ENCODE peak calls at places on chromosomes 5 and 9, in nine cellular contexts. One of them, this sample, is unnamed.

GRCh38 chr5:88507261-88507660 is 238.6 kb upstream of the TMEM161B start:
- DNase-seq in A673: no peak
- DNase-seq in left ventricle myocardium inferior: no peak
- DNase-seq in suprapubic skin: no peak
- DNase-seq in fibroblast of pulmonary artery: no peak
- DNase-seq in upper lobe of right lung: no peak
- DNase-seq in GM12865: no peak
- DNase-seq in AG10803: no peak
- DNase-seq in lung: no peak
- DNase-seq in this sample: no peak

GRCh38 chr9:6096821-6097220 is 81.4 kb upstream of the RANBP6 start:
- DNase-seq in AG10803: peak
- DNase-seq in A673: no peak
- DNase-seq in suprapubic skin: no peak
- DNase-seq in fibroblast of pulmonary artery: peak
- DNase-seq in lung: no peak
- DNase-seq in upper lobe of right lung: no peak
- DNase-seq in GM12865: peak
- DNase-seq in left ventricle myocardium inferior: no peak
- DNase-seq in this sample: peak

GRCh38 chr5:81949479-81949878 is 22.3 kb upstream of the ATG10 start:
- DNase-seq in GM12865: no peak
- DNase-seq in A673: no peak
- DNase-seq in AG10803: no peak
- DNase-seq in upper lobe of right lung: no peak
- DNase-seq in fibroblast of pulmonary artery: no peak
- DNase-seq in suprapubic skin: no peak
- DNase-seq in lung: no peak
- DNase-seq in left ventricle myocardium inferior: no peak
- DNase-seq in this sample: no peak

GRCh38 chr9:137396227-137396626 is 26.7 kb downstream of the EXD3 start:
- DNase-seq in lung: no peak
- DNase-seq in suprapubic skin: no peak
- DNase-seq in left ventricle myocardium inferior: no peak
- DNase-seq in GM12865: no peak
- DNase-seq in AG10803: peak
- DNase-seq in fibroblast of pulmonary artery: peak
- DNase-seq in upper lobe of right lung: no peak
- DNase-seq in A673: no peak
- DNase-seq in this sample: no peak

GRCh38 chr9:102185962-102186361 is 447.5 kb upstream of the GRIN3A start:
- DNase-seq in GM12865: no peak
- DNase-seq in lung: no peak
- DNase-seq in AG10803: no peak
- DNase-seq in left ventricle myocardium inferior: no peak
- DNase-seq in fibroblast of pulmonary artery: no peak
- DNase-seq in A673: no peak
- DNase-seq in upper lobe of right lung: no peak
- DNase-seq in suprapubic skin: no peak
- DNase-seq in this sample: no peak

GRCh38 chr5:87411586-87412416 is 929 bp downstream of the CCNH start:
- DNase-seq in left ventricle myocardium inferior: no peak
- DNase-seq in A673: peak
- DNase-seq in AG10803: peak
- DNase-seq in lung: no peak
- DNase-seq in upper lobe of right lung: no peak
- DNase-seq in suprapubic skin: no peak
- DNase-seq in fibroblast of pulmonary artery: peak
- DNase-seq in GM12865: peak
- DNase-seq in this sample: no peak

GRCh38 chr5:74316064-74316586 is 324.4 kb downstream of the ENC1 start:
- DNase-seq in upper lobe of right lung: no peak
- DNase-seq in suprapubic skin: no peak
- DNase-seq in A673: peak
- DNase-seq in lung: peak
- DNase-seq in left ventricle myocardium inferior: no peak
- DNase-seq in AG10803: peak
- DNase-seq in GM12865: peak
- DNase-seq in fibroblast of pulmonary artery: peak
- DNase-seq in this sample: no peak

GRCh38 chr5:110092955-110093785 is 403.4 kb downstream of the MAN2A1 start:
- DNase-seq in A673: no peak
- DNase-seq in upper lobe of right lung: no peak
- DNase-seq in lung: no peak
- DNase-seq in left ventricle myocardium inferior: no peak
- DNase-seq in fibroblast of pulmonary artery: no peak
- DNase-seq in AG10803: no peak
- DNase-seq in suprapubic skin: no peak
- DNase-seq in GM12865: no peak
- DNase-seq in this sample: no peak

GRCh38 chr5:176658007-176658599 is 10.8 kb downstream of the TSPAN17 start:
- DNase-seq in lung: peak
- DNase-seq in suprapubic skin: no peak
- DNase-seq in fibroblast of pulmonary artery: peak
- DNase-seq in upper lobe of right lung: peak
- DNase-seq in AG10803: peak
- DNase-seq in left ventricle myocardium inferior: peak
- DNase-seq in A673: peak
- DNase-seq in GM12865: peak
- DNase-seq in this sample: peak

GRCh38 chr9:132597073-132597775 is 14.8 kb downstream of the BARHL1 start:
- DNase-seq in left ventricle myocardium inferior: peak
- DNase-seq in upper lobe of right lung: no peak
- DNase-seq in A673: no peak
- DNase-seq in fibroblast of pulmonary artery: no peak
- DNase-seq in suprapubic skin: no peak
- DNase-seq in AG10803: no peak
- DNase-seq in lung: no peak
- DNase-seq in GM12865: no peak
- DNase-seq in this sample: no peak

GRCh38 chr9:115884846-115885245 is 268.7 kb upstream of the PAPPA start:
- DNase-seq in upper lobe of right lung: no peak
- DNase-seq in GM12865: no peak
- DNase-seq in suprapubic skin: no peak
- DNase-seq in fibroblast of pulmonary artery: no peak
- DNase-seq in left ventricle myocardium inferior: no peak
- DNase-seq in A673: no peak
- DNase-seq in AG10803: peak
- DNase-seq in lung: no peak
- DNase-seq in this sample: no peak

GRCh38 chr5:56649569-56649968 is 165.8 kb upstream of the MAP3K1 start:
- DNase-seq in upper lobe of right lung: no peak
- DNase-seq in A673: peak
- DNase-seq in lung: no peak
- DNase-seq in left ventricle myocardium inferior: peak
- DNase-seq in fibroblast of pulmonary artery: peak
- DNase-seq in GM12865: no peak
- DNase-seq in suprapubic skin: no peak
- DNase-seq in AG10803: peak
- DNase-seq in this sample: no peak

GRCh38 chr9:70081120-70081495 is 37.5 kb downstream of the MAMDC2 start:
- DNase-seq in left ventricle myocardium inferior: no peak
- DNase-seq in upper lobe of right lung: no peak
- DNase-seq in lung: no peak
- DNase-seq in A673: no peak
- DNase-seq in GM12865: no peak
- DNase-seq in fibroblast of pulmonary artery: no peak
- DNase-seq in suprapubic skin: no peak
- DNase-seq in AG10803: no peak
- DNase-seq in this sample: no peak

GRCh38 chr5:82319192-82319591 is 41.0 kb upstream of the RPS23 start:
- DNase-seq in A673: no peak
- DNase-seq in lung: no peak
- DNase-seq in fibroblast of pulmonary artery: no peak
- DNase-seq in GM12865: no peak
- DNase-seq in AG10803: no peak
- DNase-seq in suprapubic skin: no peak
- DNase-seq in left ventricle myocardium inferior: no peak
- DNase-seq in upper lobe of right lung: no peak
- DNase-seq in this sample: no peak

GRCh38 chr9:108756746-108757490 is 98.9 kb downstream of the ACTL7B start:
- DNase-seq in AG10803: no peak
- DNase-seq in fibroblast of pulmonary artery: no peak
- DNase-seq in upper lobe of right lung: no peak
- DNase-seq in GM12865: no peak
- DNase-seq in left ventricle myocardium inferior: no peak
- DNase-seq in lung: peak
- DNase-seq in suprapubic skin: no peak
- DNase-seq in A673: peak
- DNase-seq in this sample: no peak
- TF ChIP-seq CTCF in AG10803: no peak
- TF ChIP-seq CTCF in fibroblast of pulmonary artery: peak
- TF ChIP-seq CTCF in upper lobe of right lung: no peak
- TF ChIP-seq CTCF in GM12865: no peak
- TF ChIP-seq CTCF in left ventricle myocardium inferior: no peak
- TF ChIP-seq CTCF in lung: no peak
- TF ChIP-seq CTCF in suprapubic skin: peak
- TF ChIP-seq CTCF in A673: peak
- TF ChIP-seq CTCF in this sample: no peak

GRCh38 chr9:121560921-121561320 is 61.3 kb upstream of the GGTA1 start:
- DNase-seq in GM12865: no peak
- DNase-seq in suprapubic skin: no peak
- DNase-seq in left ventricle myocardium inferior: no peak
- DNase-seq in upper lobe of right lung: no peak
- DNase-seq in AG10803: no peak
- DNase-seq in fibroblast of pulmonary artery: no peak
- DNase-seq in A673: no peak
- DNase-seq in lung: no peak
- DNase-seq in this sample: no peak

GRCh38 chr9:121563425-121563824 is 63.8 kb upstream of the GGTA1 start:
- DNase-seq in suprapubic skin: no peak
- DNase-seq in lung: no peak
- DNase-seq in fibroblast of pulmonary artery: no peak
- DNase-seq in left ventricle myocardium inferior: no peak
- DNase-seq in GM12865: no peak
- DNase-seq in upper lobe of right lung: no peak
- DNase-seq in A673: no peak
- DNase-seq in AG10803: no peak
- DNase-seq in this sample: no peak

GRCh38 chr9:121563881-121564460 is 64.3 kb upstream of the GGTA1 start:
- DNase-seq in A673: no peak
- DNase-seq in GM12865: no peak
- DNase-seq in lung: no peak
- DNase-seq in suprapubic skin: no peak
- DNase-seq in upper lobe of right lung: no peak
- DNase-seq in AG10803: no peak
- DNase-seq in fibroblast of pulmonary artery: no peak
- DNase-seq in left ventricle myocardium inferior: no peak
- DNase-seq in this sample: no peak

GRCh38 chr9:121562261-121562780 is 62.7 kb upstream of the GGTA1 start:
- DNase-seq in fibroblast of pulmonary artery: no peak
- DNase-seq in A673: no peak
- DNase-seq in AG10803: no peak
- DNase-seq in GM12865: no peak
- DNase-seq in left ventricle myocardium inferior: no peak
- DNase-seq in upper lobe of right lung: no peak
- DNase-seq in lung: no peak
- DNase-seq in suprapubic skin: no peak
- DNase-seq in this sample: no peak

DNA sequence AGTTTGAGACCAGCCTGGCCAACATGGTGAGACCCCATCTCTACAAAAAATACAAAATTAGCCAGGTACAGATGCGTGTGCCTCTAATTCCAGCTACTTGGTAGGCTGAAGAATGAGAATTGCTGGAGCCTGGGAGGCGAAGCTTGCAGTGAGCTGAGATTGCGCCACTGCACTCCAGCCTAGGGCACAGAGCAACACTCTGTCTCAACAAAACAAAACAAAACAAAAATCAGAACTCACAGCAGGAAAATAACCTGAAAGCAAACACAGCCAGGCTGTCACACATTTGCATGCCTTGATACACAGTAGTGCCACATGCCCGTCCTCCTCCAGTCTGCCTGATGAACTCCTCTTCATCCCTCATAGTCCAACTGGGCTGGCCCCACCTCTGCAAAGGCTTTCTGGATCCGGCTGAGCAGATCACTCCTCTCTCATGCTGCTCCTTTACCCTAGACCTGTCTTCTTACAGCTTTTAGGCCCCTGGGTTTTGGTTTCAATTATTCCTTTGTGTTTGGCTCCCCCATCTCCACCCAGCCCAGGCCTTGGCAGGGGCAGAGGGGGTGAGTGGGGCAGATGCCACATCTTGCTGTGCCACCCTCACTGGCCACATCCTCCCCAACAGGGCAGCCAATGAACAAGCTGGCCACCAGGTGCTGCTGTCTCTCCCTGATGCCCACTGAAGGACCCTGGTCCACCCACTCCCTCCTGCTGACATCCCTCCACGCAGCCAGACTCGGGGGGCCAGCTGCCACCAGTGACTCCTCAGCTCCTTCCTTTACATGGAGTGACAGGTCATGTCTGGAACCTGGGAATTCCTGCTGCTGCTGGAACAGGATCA is 62.0 kb upstream of the GGTA1 start:
- DNase-seq in left ventricle myocardium inferior: no peak
- DNase-seq in AG10803: no peak
- DNase-seq in fibroblast of pulmonary artery: no peak
- DNase-seq in A673: no peak
- DNase-seq in lung: no peak
- DNase-seq in suprapubic skin: no peak
- DNase-seq in GM12865: no peak
- DNase-seq in upper lobe of right lung: no peak
- DNase-seq in this sample: no peak
- TF ChIP-seq CTCF in left ventricle myocardium inferior: peak
- TF ChIP-seq CTCF in AG10803: no peak
- TF ChIP-seq CTCF in fibroblast of pulmonary artery: no peak
- TF ChIP-seq CTCF in A673: no peak
- TF ChIP-seq CTCF in lung: no peak
- TF ChIP-seq CTCF in suprapubic skin: no peak
- TF ChIP-seq CTCF in GM12865: no peak
- TF ChIP-seq CTCF in upper lobe of right lung: no peak
- TF ChIP-seq CTCF in this sample: no peak

GRCh38 chr9:4375424-4376195 is 75.7 kb upstream of the GLIS3 start:
- DNase-seq in suprapubic skin: no peak
- DNase-seq in GM12865: peak
- DNase-seq in A673: peak
- DNase-seq in lung: no peak
- DNase-seq in upper lobe of right lung: no peak
- DNase-seq in AG10803: peak
- DNase-seq in left ventricle myocardium inferior: no peak
- DNase-seq in fibroblast of pulmonary artery: peak
- DNase-seq in this sample: no peak
- TF ChIP-seq CTCF in suprapubic skin: peak
- TF ChIP-seq CTCF in GM12865: peak
- TF ChIP-seq CTCF in A673: peak
- TF ChIP-seq CTCF in lung: peak
- TF ChIP-seq CTCF in upper lobe of right lung: peak
- TF ChIP-seq CTCF in AG10803: peak
- TF ChIP-seq CTCF in left ventricle myocardium inferior: peak
- TF ChIP-seq CTCF in fibroblast of pulmonary artery: peak
- TF ChIP-seq CTCF in this sample: peak

DNA sequence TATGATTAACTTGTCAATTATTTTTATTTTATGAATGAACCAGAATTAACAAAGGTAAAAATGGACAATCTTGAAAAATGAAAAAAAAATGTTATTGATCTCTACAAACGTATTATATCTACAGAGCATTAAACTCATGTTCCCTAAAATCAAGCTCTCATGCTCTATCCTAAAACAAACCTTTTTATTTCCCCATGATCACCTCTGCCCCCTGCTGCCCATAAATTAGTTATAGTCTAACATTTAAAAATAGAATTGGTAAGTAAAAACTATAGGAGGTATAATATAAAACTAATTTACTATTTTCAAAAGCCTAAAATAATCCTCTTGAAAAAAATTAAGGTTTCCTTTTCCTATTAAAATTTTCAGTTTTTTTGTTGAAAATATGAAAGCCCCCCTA is 168.0 kb upstream of the POU5F2 start:
- DNase-seq in lung: no peak
- DNase-seq in GM12865: no peak
- DNase-seq in suprapubic skin: no peak
- DNase-seq in left ventricle myocardium inferior: no peak
- DNase-seq in A673: no peak
- DNase-seq in upper lobe of right lung: no peak
- DNase-seq in fibroblast of pulmonary artery: peak
- DNase-seq in AG10803: no peak
- DNase-seq in this sample: peak
- TF ChIP-seq CTCF in lung: no peak
- TF ChIP-seq CTCF in GM12865: no peak
- TF ChIP-seq CTCF in suprapubic skin: no peak
- TF ChIP-seq CTCF in left ventricle myocardium inferior: no peak
- TF ChIP-seq CTCF in A673: peak
- TF ChIP-seq CTCF in upper lobe of right lung: peak
- TF ChIP-seq CTCF in fibroblast of pulmonary artery: peak
- TF ChIP-seq CTCF in AG10803: peak
- TF ChIP-seq CTCF in this sample: no peak